ENCODE peak calls at places on chromosomes 16 and 17, in eight cellular contexts. J, T, Y, D, F, A, W and C are unnamed samples.

GRCh38 chr16:10642964-10643363 is 51.8 kb downstream of the TEKT5 start:
- DNase-seq in J (no peak), T (no peak), Y (no peak), D (no peak), F (no peak), A (no peak), W (no peak), C (no peak)

GRCh38 chr17:78759203-78759968 is 22.7 kb downstream of the CYTH1 start:
- DNase-seq in J (peak; percentile 46), T (peak; percentile 71), Y (no peak), D (no peak), F (peak; percentile 84), A (peak; percentile 95), W (no peak), C (no peak)

GRCh38 chr16:87180069-87180468 is 137.1 kb downstream of the C16orf95 start:
- DNase-seq in J (no peak), T (no peak), Y (no peak), D (no peak), F (no peak), A (no peak), W (no peak), C (no peak)

GRCh38 chr16:73048292-73049050 is 543 bp upstream of the ZFHX3 start:
- DNase-seq in J (peak; percentile 43), T (no peak), Y (peak; percentile 67), D (no peak), F (no peak), A (peak; percentile 24), W (no peak), C (no peak)

GRCh38 chr16:73232555-73233422 is 184.9 kb upstream of the ZFHX3 start:
- DNase-seq in J (peak; percentile 91), T (no peak), Y (peak; percentile 68), D (peak; percentile 44), F (no peak), A (peak; percentile 98), W (peak; percentile 74), C (no peak)

GRCh38 chr17:38317081-38317480 is 20.1 kb downstream of the MRPL45 start:
- DNase-seq in J (no peak), T (no peak), Y (no peak), D (no peak), F (no peak), A (no peak), W (no peak), C (no peak)

GRCh38 chr16:87317766-87318121 is 552 bp upstream of the C16orf95 start:
- DNase-seq in J (peak; percentile 68), T (no peak), Y (peak; percentile 61), D (peak; percentile 41), F (peak; percentile 69), A (peak; percentile 76), W (no peak), C (no peak)

GRCh38 chr17:7083592-7083991 is 3.5 kb upstream of the CLEC10A start:
- DNase-seq in J (peak; percentile 54), T (peak; percentile 18), Y (no peak), D (no peak), F (no peak), A (no peak), W (no peak), C (no peak)

GRCh38 chr17:42853968-42854790 is 3.2 kb downstream of the AOC3 start:
- DNase-seq in J (no peak), T (no peak), Y (no peak), D (no peak), F (no peak), A (no peak), W (no peak), C (no peak)

GRCh38 chr17:63647065-63647725 is 25.0 kb downstream of the MAP3K3 start:
- DNase-seq in J (peak; percentile 65), T (no peak), Y (peak; percentile 42), D (no peak), F (no peak), A (peak; percentile 73), W (peak; percentile 27), C (no peak)

GRCh38 chr17:45398800-45399199 is 33.9 kb downstream of the ARHGAP27 start:
- DNase-seq in J (no peak), T (no peak), Y (peak; percentile 45), D (no peak), F (no peak), A (no peak), W (no peak), C (no peak)